ENCODE peak calls at places on chromosomes 5 and 9, in eight cellular contexts. One of them, this sample, is unnamed.
A peak's percentile ranks its signal among the peaks of the same experiment; 100 is the strongest.

GRCh38 chr9:114538241-114538640 is 33.0 kb upstream of the WHRN start:
- DNase-seq in HCT116: peak; percentile 88
- DNase-seq in A549: no peak
- DNase-seq in IMR-90: no peak
- DNase-seq in spleen: peak; percentile 78
- DNase-seq in tibial nerve: no peak
- DNase-seq in uterus: no peak
- DNase-seq in Peyer's patch: peak; percentile 91
- DNase-seq in this sample: peak; percentile 18

GRCh38 chr5:10555134-10555733 is 8.6 kb upstream of the ANKRD33B start:
- DNase-seq in A549: peak; percentile 85
- DNase-seq in IMR-90: peak; percentile 91
- DNase-seq in spleen: no peak
- DNase-seq in uterus: no peak
- DNase-seq in HCT116: no peak
- DNase-seq in tibial nerve: no peak
- DNase-seq in Peyer's patch: peak; percentile 15
- DNase-seq in this sample: no peak

GRCh38 chr5:113269023-113269997 is 165.5 kb downstream of the TSSK1B start:
- DNase-seq in tibial nerve: no peak
- DNase-seq in A549: no peak
- DNase-seq in uterus: no peak
- DNase-seq in HCT116: no peak
- DNase-seq in Peyer's patch: no peak
- DNase-seq in spleen: no peak
- DNase-seq in IMR-90: no peak
- DNase-seq in this sample: no peak

GRCh38 chr5:132114150-132115121 is 40.8 kb downstream of the CSF2 start:
- DNase-seq in uterus: no peak
- DNase-seq in A549: no peak
- DNase-seq in Peyer's patch: no peak
- DNase-seq in IMR-90: no peak
- DNase-seq in HCT116: no peak
- DNase-seq in tibial nerve: no peak
- DNase-seq in spleen: no peak
- DNase-seq in this sample: no peak

GRCh38 chr9:133460405-133461175 is 812 bp downstream of the CACFD1 start:
- DNase-seq in spleen: no peak
- DNase-seq in HCT116: no peak
- DNase-seq in Peyer's patch: peak; percentile 91
- DNase-seq in tibial nerve: peak; percentile 33
- DNase-seq in IMR-90: no peak
- DNase-seq in A549: peak; percentile 77
- DNase-seq in uterus: no peak
- DNase-seq in this sample: peak; percentile 92

GRCh38 chr5:168852329-168852728 is 273.2 kb upstream of the PANK3 start:
- DNase-seq in Peyer's patch: no peak
- DNase-seq in spleen: no peak
- DNase-seq in tibial nerve: no peak
- DNase-seq in uterus: no peak
- DNase-seq in A549: no peak
- DNase-seq in HCT116: no peak
- DNase-seq in IMR-90: no peak
- DNase-seq in this sample: no peak

GRCh38 chr5:103674321-103674720 is 111.7 kb upstream of the NUDT12 start:
- DNase-seq in IMR-90: no peak
- DNase-seq in Peyer's patch: no peak
- DNase-seq in uterus: no peak
- DNase-seq in A549: no peak
- DNase-seq in tibial nerve: no peak
- DNase-seq in spleen: no peak
- DNase-seq in HCT116: no peak
- DNase-seq in this sample: no peak

GRCh38 chr5:40082313-40082712 is 597.4 kb upstream of the PTGER4 start:
- DNase-seq in spleen: no peak
- DNase-seq in tibial nerve: no peak
- DNase-seq in uterus: no peak
- DNase-seq in A549: no peak
- DNase-seq in HCT116: no peak
- DNase-seq in IMR-90: no peak
- DNase-seq in Peyer's patch: no peak
- DNase-seq in this sample: no peak

GRCh38 chr5:171386861-171387254 is 791 bp upstream of the NPM1 start:
- DNase-seq in HCT116: no peak
- DNase-seq in uterus: peak; percentile 19
- DNase-seq in spleen: peak; percentile 67
- DNase-seq in IMR-90: peak; percentile 12
- DNase-seq in tibial nerve: no peak
- DNase-seq in A549: no peak
- DNase-seq in Peyer's patch: no peak
- DNase-seq in this sample: no peak

GRCh38 chr5:171387255-171387969 is at the start of gene NPM1:
- DNase-seq in tibial nerve: peak; percentile 87
- DNase-seq in IMR-90: peak; percentile 98
- DNase-seq in Peyer's patch: peak; percentile 98
- DNase-seq in spleen: peak; percentile 99
- DNase-seq in A549: peak; percentile 97
- DNase-seq in uterus: peak; percentile 98
- DNase-seq in HCT116: peak; percentile 98
- DNase-seq in this sample: peak; percentile 98

GRCh38 chr5:171386006-171386671 is 1.5 kb upstream of the NPM1 start:
- DNase-seq in HCT116: no peak
- DNase-seq in spleen: peak; percentile 77
- DNase-seq in Peyer's patch: no peak
- DNase-seq in IMR-90: no peak
- DNase-seq in tibial nerve: no peak
- DNase-seq in A549: no peak
- DNase-seq in uterus: peak; percentile 21
- DNase-seq in this sample: no peak

GRCh38 chr5:171388816-171389168 is 1.1 kb downstream of the NPM1 start:
- DNase-seq in HCT116: no peak
- DNase-seq in A549: no peak
- DNase-seq in IMR-90: no peak
- DNase-seq in spleen: peak; percentile 60
- DNase-seq in uterus: no peak
- DNase-seq in tibial nerve: no peak
- DNase-seq in Peyer's patch: no peak
- DNase-seq in this sample: no peak

DNA sequence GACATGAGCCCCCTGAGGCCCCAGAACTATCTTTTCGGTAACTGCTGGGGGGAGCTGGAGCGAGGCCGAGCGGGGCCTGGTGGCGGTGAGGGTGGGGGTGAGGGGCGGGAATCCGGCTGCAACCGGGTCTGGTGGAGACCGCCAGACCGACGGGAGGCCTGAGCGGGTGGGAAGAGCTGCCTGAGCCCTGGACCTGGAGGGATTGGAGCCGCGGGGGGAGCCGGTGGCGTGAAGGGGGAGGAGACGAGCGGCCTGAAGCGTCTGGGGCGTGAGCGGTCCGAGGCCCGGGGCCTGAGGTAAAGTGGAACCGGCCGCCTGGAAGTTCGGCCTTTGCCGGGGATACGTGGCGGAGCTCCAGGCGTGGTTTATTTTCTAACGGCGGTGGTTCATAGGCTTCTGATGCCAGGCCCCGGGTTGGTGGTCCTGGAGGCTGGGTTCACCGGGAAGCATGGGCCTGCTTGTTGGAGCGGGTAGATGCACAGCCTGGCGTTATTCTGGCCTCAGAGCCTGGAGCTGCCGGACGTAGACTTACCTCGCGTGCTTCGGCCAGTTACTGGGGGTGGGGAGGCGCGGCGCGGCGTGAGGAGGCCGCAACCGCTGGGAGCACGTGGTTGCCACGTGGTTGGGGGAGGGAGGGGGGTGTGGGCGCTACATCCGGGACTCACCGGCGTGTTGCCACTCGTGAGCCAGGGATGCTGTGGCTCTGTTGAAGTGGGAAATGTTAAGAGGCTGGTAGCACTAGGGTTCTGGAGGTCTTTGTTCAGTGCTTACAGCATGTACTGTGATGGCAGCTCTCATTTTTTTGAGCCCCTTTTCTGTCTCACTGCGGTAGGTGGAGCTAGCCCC is 544 bp downstream of the NPM1 start:
- DNase-seq in tibial nerve: peak; percentile 61
- DNase-seq in A549: peak; percentile 53
- DNase-seq in Peyer's patch: peak; percentile 89
- DNase-seq in spleen: peak; percentile 94
- DNase-seq in uterus: peak; percentile 71
- DNase-seq in IMR-90: peak; percentile 75
- DNase-seq in HCT116: no peak
- DNase-seq in this sample: peak; percentile 73
- TF ChIP-seq POLR2A in tibial nerve: no peak
- TF ChIP-seq POLR2A in A549: no peak
- TF ChIP-seq POLR2A in Peyer's patch: no peak
- TF ChIP-seq POLR2A in spleen: no peak
- TF ChIP-seq POLR2A in uterus: no peak
- TF ChIP-seq POLR2A in IMR-90: peak; percentile 66
- TF ChIP-seq POLR2A in HCT116: no peak
- TF ChIP-seq POLR2A in this sample: no peak

DNA sequence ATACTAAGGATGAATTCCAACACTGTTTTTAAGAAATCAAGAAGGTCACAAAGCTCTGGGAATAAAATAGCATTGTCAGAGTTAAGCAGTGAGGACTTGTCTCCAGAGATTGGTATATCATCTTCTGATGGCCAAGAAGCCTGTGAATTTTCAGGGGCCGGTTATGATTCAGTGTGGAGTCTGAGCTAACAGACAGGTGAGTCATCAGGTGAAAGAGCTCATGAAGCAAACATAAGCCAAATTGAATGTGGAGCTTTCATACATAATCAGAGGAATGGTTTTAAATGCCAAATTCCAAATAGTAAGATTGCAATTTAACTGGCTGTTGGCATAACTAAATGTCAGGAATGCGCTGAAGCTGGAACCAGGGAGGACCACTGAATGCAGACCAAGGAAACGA is 494.2 kb downstream of the MTRR start:
- DNase-seq in uterus: no peak
- DNase-seq in A549: no peak
- DNase-seq in IMR-90: peak; percentile 8
- DNase-seq in HCT116: no peak
- DNase-seq in tibial nerve: no peak
- DNase-seq in Peyer's patch: no peak
- DNase-seq in spleen: no peak
- DNase-seq in this sample: no peak
- H3K27ac ChIP-seq in uterus: no peak overlapping the region
- H3K27ac ChIP-seq in A549: no peak overlapping the region
- H3K27ac ChIP-seq in IMR-90: no peak overlapping the region
- H3K27ac ChIP-seq in HCT116: no peak overlapping the region
- H3K27ac ChIP-seq in tibial nerve: no peak overlapping the region
- H3K27ac ChIP-seq in Peyer's patch: no peak overlapping the region
- H3K27ac ChIP-seq in spleen: no peak overlapping the region
- H3K27ac ChIP-seq in this sample: no peak overlapping the region

GRCh38 chr9:97696025-97696822 is 916 bp downstream of the XPA start:
- DNase-seq in IMR-90: peak; percentile 24
- DNase-seq in Peyer's patch: no peak
- DNase-seq in spleen: no peak
- DNase-seq in HCT116: no peak
- DNase-seq in uterus: no peak
- DNase-seq in A549: no peak
- DNase-seq in tibial nerve: no peak
- DNase-seq in this sample: no peak

GRCh38 chr9:97695390-97695789 is 1.8 kb downstream of the XPA start:
- DNase-seq in HCT116: no peak
- DNase-seq in spleen: no peak
- DNase-seq in Peyer's patch: no peak
- DNase-seq in tibial nerve: no peak
- DNase-seq in A549: no peak
- DNase-seq in uterus: no peak
- DNase-seq in IMR-90: no peak
- DNase-seq in this sample: no peak

GRCh38 chr9:97698865-97699264 is 1.7 kb upstream of the XPA start:
- DNase-seq in IMR-90: no peak
- DNase-seq in tibial nerve: no peak
- DNase-seq in A549: no peak
- DNase-seq in uterus: no peak
- DNase-seq in HCT116: no peak
- DNase-seq in spleen: peak; percentile 75
- DNase-seq in Peyer's patch: no peak
- DNase-seq in this sample: no peak

GRCh38 chr9:97697837-97698236 is 697 bp upstream of the XPA start:
- DNase-seq in HCT116: no peak
- DNase-seq in tibial nerve: no peak
- DNase-seq in Peyer's patch: no peak
- DNase-seq in IMR-90: no peak
- DNase-seq in uterus: no peak
- DNase-seq in A549: no peak
- DNase-seq in spleen: no peak
- DNase-seq in this sample: no peak

DNA sequence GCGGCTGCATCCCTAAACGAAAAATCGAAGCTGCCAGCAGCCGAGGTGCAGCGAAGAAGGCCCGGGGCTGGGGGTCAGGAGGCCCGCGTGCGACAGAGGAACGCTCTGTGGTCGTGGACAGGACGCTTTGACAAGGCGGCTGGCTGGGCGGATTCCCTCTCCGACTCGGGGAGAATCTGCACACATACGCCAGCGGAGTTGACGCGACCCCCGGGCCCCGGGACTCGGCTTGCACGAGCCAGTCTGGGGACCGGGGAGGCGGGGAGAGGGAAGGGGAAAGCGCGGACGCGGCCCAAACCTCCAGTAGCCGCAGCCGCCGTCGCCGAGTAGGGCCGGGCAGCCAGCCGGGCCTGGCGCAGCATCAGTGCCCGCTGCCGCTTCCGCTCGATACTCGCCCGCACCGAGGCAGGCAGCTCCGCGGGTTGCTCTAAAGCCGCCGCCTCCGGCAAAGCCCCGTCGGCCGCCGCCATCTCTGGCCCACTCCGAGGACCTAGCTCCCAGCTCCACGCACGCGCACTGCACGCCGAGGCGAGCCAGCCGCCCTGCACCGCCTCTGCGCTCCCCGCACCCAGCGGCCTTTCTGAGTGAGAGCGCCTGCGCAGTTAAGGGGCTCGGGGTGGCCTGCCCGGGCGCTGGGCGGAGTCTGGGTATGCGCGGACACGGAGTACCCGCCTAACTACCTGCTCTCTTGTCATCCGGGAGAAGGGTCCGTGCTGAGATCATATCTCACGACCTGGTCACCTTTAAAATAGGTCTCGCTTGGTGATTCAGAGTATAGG is at the start of gene XPA:
- DNase-seq in Peyer's patch: peak; percentile 99
- DNase-seq in IMR-90: peak; percentile 89
- DNase-seq in spleen: peak; percentile 100
- DNase-seq in uterus: peak; percentile 97
- DNase-seq in A549: peak; percentile 97
- DNase-seq in HCT116: peak; percentile 87
- DNase-seq in tibial nerve: peak; percentile 91
- DNase-seq in this sample: peak; percentile 96
- TF ChIP-seq POLR2A in Peyer's patch: peak; percentile 92
- TF ChIP-seq POLR2A in IMR-90: peak; percentile 75
- TF ChIP-seq POLR2A in spleen: peak; percentile 52
- TF ChIP-seq POLR2A in uterus: peak; percentile 94
- TF ChIP-seq POLR2A in A549: peak; percentile 94
- TF ChIP-seq POLR2A in HCT116: peak; percentile 91
- TF ChIP-seq POLR2A in tibial nerve: peak; percentile 70
- TF ChIP-seq POLR2A in this sample: peak; percentile 91

DNA sequence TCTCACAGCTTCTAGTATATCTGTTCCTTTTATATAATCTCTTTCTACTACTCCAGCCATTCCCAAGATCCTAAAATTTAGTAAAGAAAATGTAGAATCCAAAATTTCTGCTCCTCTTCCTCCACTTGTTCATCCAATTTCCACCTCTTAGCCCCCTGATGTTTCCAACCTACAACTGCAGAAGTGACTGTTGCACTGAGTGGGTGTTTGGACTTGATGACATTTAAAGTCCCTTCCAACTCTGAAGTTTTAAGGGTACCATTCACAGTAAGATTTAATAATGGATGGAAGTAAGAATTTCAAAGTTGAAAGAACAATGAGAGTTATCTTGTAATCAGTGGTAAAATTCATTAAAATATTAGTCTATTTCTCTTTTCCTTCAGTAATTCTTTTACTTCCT is 5.5 kb downstream of the DIAPH1 start:
- DNase-seq in tibial nerve: no peak
- DNase-seq in uterus: no peak
- DNase-seq in A549: no peak
- DNase-seq in HCT116: no peak
- DNase-seq in Peyer's patch: no peak
- DNase-seq in IMR-90: no peak
- DNase-seq in spleen: no peak
- DNase-seq in this sample: no peak
- H3K27ac ChIP-seq in tibial nerve: no peak overlapping the region
- H3K27ac ChIP-seq in uterus: no peak overlapping the region
- H3K27ac ChIP-seq in A549: no peak overlapping the region
- H3K27ac ChIP-seq in HCT116: no peak overlapping the region
- H3K27ac ChIP-seq in Peyer's patch: no peak overlapping the region
- H3K27ac ChIP-seq in IMR-90: no peak overlapping the region
- H3K27ac ChIP-seq in spleen: no peak overlapping the region
- H3K27ac ChIP-seq in this sample: no peak overlapping the region

This sample was measured in body of pancreas.